ENCODE peak calls at places on chromosome 7, in nine cellular contexts. B is BE2C, S is body of pancreas, T is brain microvascular endothelial cell, Z is fibroblast of lung, N is HCT116, M is ovary, C is psoas muscle, H is GM23248. Q is an unnamed sample. For H3K36me3, the result is how much of the 10 kb centered on the place peaks cover.

GRCh38 chr7:26472971-26473370 is 181.3 kb downstream of the SNX10 start:
- DNase-seq in B (no peak), S (no peak), T (no peak), Z (no peak), N (no peak), M (no peak), C (no peak), H (no peak), Q (no peak)

GRCh38 chr7:113113912-113114311 is 4.4 kb downstream of the SMIM30 start:
- DNase-seq in B (peak), S (no peak), T (no peak), Z (no peak), N (no peak), M (no peak), C (no peak), H (peak), Q (no peak)

GRCh38 chr7:45000096-45001032 is at the start of gene CCM2:
- DNase-seq in B (peak), S (peak), T (no peak), Z (peak), N (no peak), M (peak), C (peak), H (peak), Q (peak)

GRCh38 chr7:11341285-11341944 is 367.7 kb downstream of the PHF14 start:
- DNase-seq in B (peak), S (peak), T (peak), Z (peak), N (peak), M (no peak), C (no peak), H (peak), Q (no peak)

GRCh38 chr7:27151945-27152815 is at the start of gene HOXA3:
- DNase-seq in B (peak), S (peak), T (no peak), Z (peak), N (no peak), M (peak), C (peak), H (peak), Q (peak)

GRCh38 chr7:142925413-142925812 is 8.1 kb downstream of the TRPV5 start:
- DNase-seq in B (no peak), S (no peak), T (no peak), Z (no peak), N (no peak), M (no peak), C (no peak), H (no peak), Q (no peak)

GRCh38 chr7:108600399-108600798 is 30.7 kb downstream of the DNAJB9 start:
- DNase-seq in B (no peak), S (no peak), T (no peak), Z (no peak), N (no peak), M (no peak), C (no peak), H (no peak), Q (no peak)

GRCh38 chr7:115851291-115851690 is 179.3 kb downstream of the TFEC start:
- DNase-seq in B (no peak), S (no peak), T (peak), Z (peak), N (peak), M (no peak), C (no peak), H (peak), Q (no peak)

GRCh38 chr7:117478796-117479479 is 887 bp upstream of the CFTR start:
- DNase-seq in B (no peak), S (no peak), T (no peak), Z (no peak), N (no peak), M (no peak), C (no peak), H (no peak), Q (no peak)

GRCh38 chr7:133109816-133110215 is 27.9 kb upstream of the CHCHD3 start:
- DNase-seq in B (no peak), S (no peak), T (no peak), Z (no peak), N (no peak), M (no peak), C (no peak), H (no peak), Q (no peak)

GRCh38 chr7:94888542-94888941 is 18.9 kb upstream of the PPP1R9A start:
- DNase-seq in B (no peak), S (peak), T (no peak), Z (peak), N (peak), M (no peak), C (no peak), H (no peak), Q (peak)

GRCh38 chr7:2979276-2979675 is 64.4 kb downstream of the CARD11 start:
- DNase-seq in B (no peak), S (no peak), T (no peak), Z (no peak), N (no peak), M (no peak), C (no peak), H (no peak), Q (no peak)

GRCh38 chr7:2870471-2870941 is 26.4 kb upstream of the GNA12 start:
- DNase-seq in B (peak), S (peak), T (peak), Z (peak), N (peak), M (peak), C (peak), H (peak), Q (peak)

GRCh38 chr7:82204694-82205093 is 238.9 kb downstream of the CACNA2D1 start:
- DNase-seq in B (no peak), S (peak), T (peak), Z (peak), N (no peak), M (no peak), C (peak), H (peak), Q (peak)

GRCh38 chr7:25062380-25062779 is 62.7 kb downstream of the CYCS start:
- DNase-seq in B (no peak), S (no peak), T (no peak), Z (no peak), N (no peak), M (no peak), C (no peak), H (no peak), Q (no peak)

GRCh38 chr7:29080803-29081202 is 65.5 kb downstream of the CPVL start:
- DNase-seq in B (no peak), S (no peak), T (no peak), Z (no peak), N (no peak), M (no peak), C (no peak), H (peak), Q (no peak)

GRCh38 chr7:112157072-112157471 is 49.1 kb downstream of the DOCK4 start:
- DNase-seq in B (no peak), S (no peak), T (peak), Z (peak), N (no peak), M (no peak), C (no peak), H (peak), Q (no peak)

GRCh38 chr7:129496653-129497052 is 5.7 kb upstream of the SMKR1 start:
- DNase-seq in B (no peak), S (no peak), T (no peak), Z (no peak), N (no peak), M (no peak), C (no peak), H (no peak), Q (no peak)

GRCh38 chr7:66303454-66304160 is 98.5 kb downstream of the TPST1 start:
- DNase-seq in B (no peak), S (peak), T (no peak), Z (no peak), N (no peak), M (no peak), C (no peak), H (no peak), Q (no peak)

GRCh38 chr7:155728116-155728515 is 83.7 kb downstream of the RBM33 start:
- DNase-seq in B (no peak), S (peak), T (no peak), Z (no peak), N (no peak), M (no peak), C (no peak), H (no peak), Q (no peak)
- H3K36me3 ChIP-seq in B (under half), S (under half), T (under half), Z (under half), N (under half), M (under half), C (under half), H (under half), Q (under half)

DNA sequence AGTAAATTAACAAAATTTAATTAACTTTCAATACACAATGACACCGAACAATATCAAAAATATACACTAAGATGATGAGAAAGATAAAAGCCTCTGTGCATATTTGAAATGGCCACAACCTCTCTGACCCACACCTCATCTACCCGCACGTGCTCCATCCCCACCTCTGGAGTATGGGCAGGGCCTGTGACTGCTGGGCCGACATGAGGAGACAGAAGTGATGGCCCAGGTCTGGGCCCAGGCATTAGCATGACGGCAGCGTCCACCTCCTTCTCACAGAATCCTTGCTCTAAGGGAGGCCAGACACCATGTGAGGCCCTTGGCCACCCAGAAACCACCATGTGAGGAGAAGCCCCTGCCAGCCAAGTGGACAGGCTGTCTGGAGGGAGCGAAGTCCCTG is 122.1 kb upstream of the RNF32 start:
- DNase-seq in B (no peak), S (no peak), T (no peak), Z (no peak), N (no peak), M (no peak), C (no peak), H (no peak), Q (no peak)
- H3K36me3 ChIP-seq in B (under half), S (under half), T (under half), Z (under half), N (under half), M (under half), C (under half), H (under half), Q (under half)

GRCh38 chr7:137882806-137883205 is 36.0 kb upstream of the DGKI start:
- DNase-seq in B (no peak), S (no peak), T (peak), Z (no peak), N (no peak), M (no peak), C (no peak), H (peak), Q (no peak)

GRCh38 chr7:137886706-137887105 is 39.9 kb upstream of the DGKI start:
- DNase-seq in B (no peak), S (no peak), T (no peak), Z (peak), N (no peak), M (no peak), C (no peak), H (peak), Q (no peak)

GRCh38 chr7:137888254-137888653 is 41.5 kb upstream of the DGKI start:
- DNase-seq in B (no peak), S (no peak), T (no peak), Z (no peak), N (no peak), M (no peak), C (no peak), H (no peak), Q (no peak)

GRCh38 chr7:137886266-137886665 is 39.5 kb upstream of the DGKI start:
- DNase-seq in B (no peak), S (no peak), T (no peak), Z (no peak), N (no peak), M (no peak), C (no peak), H (no peak), Q (no peak)

GRCh38 chr7:137885623-137886022 is 38.8 kb upstream of the DGKI start:
- DNase-seq in B (no peak), S (no peak), T (no peak), Z (no peak), N (no peak), M (no peak), C (no peak), H (no peak), Q (no peak)
- H3K36me3 ChIP-seq in B (under half), S (under half), T (half or more), Z (under half), N (under half), M (under half), C (under half), H (half or more), Q (under half)

DNA sequence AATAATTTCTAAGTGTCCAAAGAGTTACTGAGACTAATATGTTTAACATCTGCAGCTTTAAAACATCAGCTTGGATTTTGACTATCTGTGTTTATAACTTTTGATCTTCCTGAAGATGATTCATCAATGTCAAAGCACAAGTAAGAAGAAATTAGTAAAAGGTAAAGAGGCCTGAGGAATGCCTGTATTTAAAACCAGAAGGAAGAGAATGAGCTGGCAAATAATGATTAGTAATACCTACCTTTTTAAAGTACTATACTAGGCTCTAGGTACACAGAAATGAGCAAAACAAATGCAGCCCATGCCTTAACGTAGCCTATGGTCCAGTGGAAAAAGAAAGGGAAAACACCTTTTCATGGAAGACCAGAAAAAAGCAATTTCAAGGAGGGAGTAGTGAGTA is 158.0 kb downstream of the KCND2 start:
- DNase-seq in B (no peak), S (no peak), T (no peak), Z (no peak), N (no peak), M (no peak), C (no peak), H (no peak), Q (no peak)
- H3K36me3 ChIP-seq in B (under half), S (under half), T (under half), Z (under half), N (under half), M (under half), C (under half), H (under half), Q (under half)